ENCODE peak calls at places on chromosomes 4 and X, in nine cellular contexts. P is K562; E is CD4-positive, alpha-beta memory T cell; O is dorsolateral prefrontal cortex; H is skeletal muscle cell; U is psoas muscle; C is suprapubic skin; I is naive thymus-derived CD4-positive, alpha-beta T cell; N is vagina. T is an unnamed sample.

GRCh38 chrX:56733459-56734046 is 4.5 kb downstream of the NBDY start:
- DNase-seq in P (peak), E (peak), O (no peak), H (no peak), U (no peak), C (no peak), I (peak), N (no peak), T (peak)

GRCh38 chr4:126264839-126265238 is 950.1 kb downstream of the FAT4 start:
- DNase-seq in P (no peak), E (no peak), O (no peak), H (peak), U (no peak), C (no peak), I (no peak), N (no peak), T (no peak)

GRCh38 chr4:102363033-102363432 is 17.8 kb upstream of the SLC39A8 start:
- DNase-seq in P (no peak), E (no peak), O (no peak), H (no peak), U (no peak), C (no peak), I (no peak), N (no peak), T (no peak)

GRCh38 chr4:1793940-1794808 is 1.1 kb downstream of the FGFR3 start:
- DNase-seq in P (no peak), E (no peak), O (no peak), H (no peak), U (no peak), C (no peak), I (no peak), N (no peak), T (no peak)

GRCh38 chr4:56042225-56042624 is 93.5 kb downstream of the CEP135 start:
- DNase-seq in P (no peak), E (no peak), O (no peak), H (no peak), U (no peak), C (no peak), I (no peak), N (no peak), T (no peak)

GRCh38 chr4:174713181-174713580 is 115.9 kb downstream of the GLRA3 start:
- DNase-seq in P (no peak), E (no peak), O (no peak), H (no peak), U (no peak), C (no peak), I (no peak), N (no peak), T (no peak)

GRCh38 chr4:173436149-173436579 is 37.2 kb upstream of the SCRG1 start:
- DNase-seq in P (no peak), E (no peak), O (no peak), H (peak), U (no peak), C (no peak), I (no peak), N (no peak), T (no peak)

GRCh38 chr4:8701101-8702019 is 108.8 kb downstream of the CPZ start:
- DNase-seq in P (no peak), E (no peak), O (peak), H (no peak), U (no peak), C (no peak), I (no peak), N (no peak), T (no peak)

GRCh38 chr4:180598281-180598680 is 1644.9 kb upstream of the TENM3 start:
- DNase-seq in P (no peak), E (no peak), O (no peak), H (no peak), U (no peak), C (no peak), I (no peak), N (no peak), T (no peak)

GRCh38 chr4:76857010-76857409 is 40.9 kb downstream of the SOWAHB start:
- DNase-seq in P (no peak), E (no peak), O (no peak), H (peak), U (no peak), C (no peak), I (no peak), N (no peak), T (no peak)

GRCh38 chr4:68365068-68365467 is 15.2 kb upstream of the YTHDC1 start:
- DNase-seq in P (no peak), E (no peak), O (no peak), H (no peak), U (no peak), C (no peak), I (no peak), N (no peak), T (no peak)
- H3K4me3 ChIP-seq in P (no peak), E (no peak), O (no peak), H (no peak), U (no peak), C (no peak), I (no peak), N (no peak), T (no peak)

GRCh38 chr4:80188457-80188800 is 8.9 kb upstream of the PRDM8 start:
- DNase-seq in P (no peak), E (no peak), O (no peak), H (no peak), U (no peak), C (no peak), I (no peak), N (no peak), T (no peak)

GRCh38 chr4:80187677-80188076 is 9.6 kb upstream of the PRDM8 start:
- DNase-seq in P (no peak), E (no peak), O (no peak), H (no peak), U (no peak), C (no peak), I (no peak), N (no peak), T (no peak)

GRCh38 chr4:80189956-80190671 is 7.2 kb upstream of the PRDM8 start:
- DNase-seq in P (no peak), E (no peak), O (no peak), H (no peak), U (peak), C (no peak), I (no peak), N (no peak), T (no peak)

GRCh38 chr4:80188801-80189458 is 8.4 kb upstream of the PRDM8 start:
- DNase-seq in P (no peak), E (no peak), O (no peak), H (no peak), U (no peak), C (no peak), I (no peak), N (no peak), T (no peak)

DNA sequence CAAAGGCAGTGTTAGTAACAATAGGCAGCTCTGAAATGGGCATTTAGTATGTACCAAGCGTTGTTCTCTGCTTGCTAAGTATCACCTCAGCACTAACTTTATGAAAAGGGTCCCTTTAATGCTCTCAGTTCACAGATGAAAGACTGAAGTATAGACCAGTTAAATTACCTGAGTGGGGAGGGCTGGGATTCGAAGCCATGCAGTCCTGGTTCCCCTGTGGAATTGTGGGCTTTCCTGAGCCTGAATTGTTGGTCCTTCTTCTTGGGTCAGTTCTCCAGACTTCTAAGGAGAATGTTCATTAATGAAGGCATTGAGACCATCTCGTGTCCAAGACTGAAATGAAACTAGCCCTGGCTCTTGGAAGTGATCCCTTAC is 7.7 kb upstream of the PRDM8 start:
- DNase-seq in P (no peak), E (no peak), O (no peak), H (no peak), U (no peak), C (no peak), I (no peak), N (no peak), T (no peak)
- H3K4me3 ChIP-seq in P (no peak), E (no peak), O (peak), H (no peak), U (no peak), C (peak), I (no peak), N (no peak), T (no peak)

GRCh38 chrX:48939417-48940228 is 17.8 kb downstream of the OTUD5 start:
- DNase-seq in P (no peak), E (peak), O (no peak), H (no peak), U (no peak), C (no peak), I (peak), N (no peak), T (peak)
- H3K4me3 ChIP-seq in P (no peak), E (peak), O (no peak), H (no peak), U (no peak), C (no peak), I (peak), N (no peak), T (no peak)

DNA sequence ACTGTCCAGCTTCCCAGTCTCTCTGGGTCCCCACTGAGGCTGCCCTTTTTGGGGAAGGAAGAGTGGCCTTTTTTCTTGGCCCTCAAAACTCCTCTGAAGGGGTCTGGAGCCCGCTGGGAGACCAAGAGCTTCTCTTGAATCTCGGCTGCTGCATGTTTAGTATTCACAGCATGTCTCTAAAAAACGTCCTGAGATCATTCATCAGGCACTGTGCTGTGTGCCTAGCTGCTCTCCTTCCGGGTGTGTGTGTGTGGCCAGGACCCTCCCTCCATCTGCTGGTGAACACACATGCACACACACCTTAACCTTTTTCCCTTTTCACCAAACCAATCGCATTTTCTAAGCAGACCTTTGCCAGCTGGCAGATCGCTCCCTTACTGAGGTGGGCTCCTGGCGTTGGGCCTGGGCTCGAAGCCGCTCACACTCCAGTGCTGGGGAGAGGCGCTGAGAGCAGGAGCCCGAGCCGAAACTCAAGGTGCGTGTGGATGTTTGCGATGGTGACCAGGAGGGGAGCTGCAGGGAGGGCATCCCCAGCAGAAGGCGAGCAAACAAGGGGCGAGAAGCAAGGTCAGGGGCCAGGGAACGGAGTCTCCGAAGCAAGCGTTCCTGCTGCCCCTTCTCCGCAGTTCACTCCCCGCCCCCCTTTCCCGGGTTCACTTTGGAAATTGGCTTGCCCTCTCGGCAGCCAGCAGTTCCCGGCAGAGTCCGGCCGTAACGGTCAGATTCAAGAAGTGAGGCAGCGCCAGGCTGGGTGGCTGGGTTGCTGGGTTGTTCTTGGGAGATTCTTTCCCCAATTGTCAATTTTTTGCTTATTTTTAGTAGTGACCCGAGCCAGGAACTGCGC is 605 bp upstream of the FRMPD3 start:
- DNase-seq in P (no peak), E (no peak), O (no peak), H (no peak), U (no peak), C (no peak), I (no peak), N (no peak), T (no peak)
- H3K4me3 ChIP-seq in P (no peak), E (no peak), O (peak), H (peak), U (peak), C (peak), I (no peak), N (peak), T (peak)

DNA sequence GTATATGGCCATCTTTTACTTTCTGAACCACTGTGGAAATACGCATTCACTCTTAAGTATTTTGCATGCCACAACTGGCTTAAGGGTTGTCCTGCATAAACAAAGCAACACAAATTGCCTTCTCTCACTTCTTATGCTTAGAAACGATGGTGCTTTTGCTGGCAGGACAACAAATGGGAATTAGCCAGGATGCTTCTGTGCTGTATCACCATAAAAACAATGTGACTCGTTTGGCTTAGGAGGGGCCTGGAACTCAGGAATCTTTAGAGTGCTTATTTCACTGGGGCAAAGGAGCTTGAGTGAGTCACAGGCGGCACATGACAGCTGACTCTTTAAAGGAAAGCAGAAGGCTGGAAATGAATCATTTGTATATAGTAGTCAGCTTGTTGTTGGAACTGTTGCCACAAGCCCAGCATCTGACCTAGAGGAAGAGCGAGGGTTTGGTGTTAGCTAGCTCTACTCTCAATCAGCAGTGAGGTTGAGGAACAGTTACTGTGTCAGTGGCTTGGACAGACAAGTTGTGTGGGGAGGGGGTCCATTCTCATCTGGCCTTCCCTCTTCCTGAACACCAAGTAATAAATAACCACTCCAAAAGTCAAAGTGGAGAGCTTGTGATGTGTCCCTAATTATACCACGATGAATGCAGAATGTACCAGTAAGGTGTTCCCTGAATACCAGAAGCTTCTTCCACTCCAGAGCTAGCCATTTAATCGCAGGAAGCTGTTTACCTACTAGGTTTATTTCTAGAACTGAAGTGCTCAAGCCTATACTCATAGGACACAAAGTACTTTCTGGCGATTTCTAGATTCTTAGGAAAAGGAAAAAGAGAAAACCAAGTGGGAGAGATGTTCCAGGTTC is 293.1 kb downstream of the CAMK2D start:
- DNase-seq in P (no peak), E (no peak), O (no peak), H (peak), U (peak), C (peak), I (no peak), N (peak), T (no peak)
- H3K4me3 ChIP-seq in P (no peak), E (no peak), O (no peak), H (peak), U (peak), C (peak), I (no peak), N (peak), T (no peak)

GRCh38 chr4:163157157-163157556 is 9.5 kb downstream of the NAF1 start:
- DNase-seq in P (no peak), E (no peak), O (no peak), H (no peak), U (no peak), C (no peak), I (no peak), N (no peak), T (no peak)
- H3K4me3 ChIP-seq in P (no peak), E (no peak), O (no peak), H (no peak), U (no peak), C (no peak), I (no peak), N (no peak), T (no peak)

GRCh38 chrX:150363561-150364346 is 637 bp downstream of the MAMLD1 start:
- DNase-seq in P (no peak), E (peak), O (no peak), H (no peak), U (peak), C (no peak), I (peak), N (peak), T (no peak)
- H3K4me3 ChIP-seq in P (no peak), E (peak), O (peak), H (peak), U (peak), C (peak), I (peak), N (peak), T (peak)

DNA sequence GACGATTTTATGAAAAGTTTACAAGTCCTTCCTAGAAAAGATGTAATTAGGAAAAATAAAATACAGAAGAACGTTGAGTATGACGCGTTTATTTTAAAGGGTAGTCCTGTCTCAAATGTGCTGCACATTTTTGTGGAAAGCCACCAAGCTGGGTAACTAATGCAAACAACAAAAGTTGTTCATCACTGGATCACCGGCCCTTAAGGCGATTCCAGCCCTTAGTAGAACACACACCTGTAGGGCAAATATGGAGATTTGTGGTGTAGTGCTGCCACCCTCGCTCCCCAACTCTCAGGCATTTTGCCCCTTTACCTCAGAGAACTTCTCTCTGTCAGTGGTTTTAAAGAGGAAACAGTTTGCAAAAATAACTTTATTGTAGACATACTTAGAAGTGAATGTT is 1.9 kb downstream of the TBL1X start:
- DNase-seq in P (no peak), E (no peak), O (no peak), H (no peak), U (no peak), C (no peak), I (peak), N (no peak), T (no peak)
- H3K4me3 ChIP-seq in P (peak), E (peak), O (peak), H (peak), U (peak), C (peak), I (peak), N (peak), T (no peak)

DNA sequence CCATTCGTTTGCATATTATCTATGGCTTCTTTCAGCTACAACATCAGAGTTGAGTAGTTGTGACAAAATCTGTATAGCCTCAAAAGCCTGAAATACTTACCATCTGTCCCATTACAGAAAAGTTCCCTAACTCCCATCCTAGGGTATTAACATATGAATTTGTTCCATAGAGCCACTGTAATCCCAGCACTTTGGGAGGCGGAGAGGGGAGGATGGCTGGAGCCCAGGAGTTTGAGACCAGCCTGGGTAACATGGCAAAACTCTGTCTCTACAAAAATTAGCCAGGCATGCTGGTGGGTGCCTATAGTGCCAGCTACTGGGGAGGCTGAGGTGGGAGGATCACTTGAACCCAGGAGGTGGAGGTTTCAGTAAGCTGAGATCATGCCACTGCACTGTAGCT is 53.1 kb downstream of the AMELX start:
- DNase-seq in P (no peak), E (no peak), O (no peak), H (no peak), U (no peak), C (no peak), I (no peak), N (no peak), T (no peak)
- H3K4me3 ChIP-seq in P (no peak), E (no peak), O (no peak), H (no peak), U (no peak), C (no peak), I (no peak), N (no peak), T (no peak)

T was measured in Jurkat, Clone E6-1.